ENCODE peak calls at places on chromosome 7, in six cellular contexts. S, Z, X, Y, P and D are unnamed samples.

GRCh38 chr7:28017372-28017771 is 163.2 kb downstream of the JAZF1 start:
- DNase-seq in S (no peak), Z (peak; percentile 42), X (no peak), Y (no peak), P (no peak), D (no peak)

GRCh38 chr7:4097001-4097609 is 585.0 kb upstream of the FOXK1 start:
- DNase-seq in S (no peak), Z (no peak), X (no peak), Y (no peak), P (no peak), D (no peak)

GRCh38 chr7:139876622-139877283 is 47.7 kb downstream of the TBXAS1 start:
- DNase-seq in S (no peak), Z (no peak), X (no peak), Y (no peak), P (no peak), D (no peak)

GRCh38 chr7:90596745-90597526 is 815 bp downstream of the CDK14 start:
- DNase-seq in S (no peak), Z (peak; percentile 60), X (peak; percentile 40), Y (peak; percentile 63), P (no peak), D (no peak)

GRCh38 chr7:3408814-3409595 is 108.0 kb downstream of the SDK1 start:
- DNase-seq in S (no peak), Z (no peak), X (no peak), Y (no peak), P (no peak), D (no peak)

GRCh38 chr7:30708983-30709382 is 26.7 kb upstream of the CRHR2 start:
- DNase-seq in S (no peak), Z (no peak), X (no peak), Y (peak; percentile 54), P (no peak), D (no peak)

GRCh38 chr7:158809596-158809995 is 19.7 kb downstream of the ESYT2 start:
- DNase-seq in S (no peak), Z (no peak), X (no peak), Y (peak; percentile 81), P (no peak), D (no peak)

GRCh38 chr7:6392712-6393666 is 54.8 kb downstream of the DAGLB start:
- DNase-seq in S (peak; percentile 81), Z (peak; percentile 77), X (peak; percentile 56), Y (peak; percentile 62), P (peak; percentile 99), D (no peak)

GRCh38 chr7:593324-594115 is 73.9 kb upstream of the PDGFA start:
- DNase-seq in S (no peak), Z (no peak), X (peak; percentile 47), Y (peak; percentile 94), P (no peak), D (no peak)

GRCh38 chr7:116902811-116903210 is 40.4 kb downstream of the CAPZA2 start:
- DNase-seq in S (no peak), Z (no peak), X (no peak), Y (no peak), P (no peak), D (no peak)

GRCh38 chr7:110839866-110840265 is 251.1 kb upstream of the LRRN3 start:
- DNase-seq in S (peak; percentile 32), Z (peak; percentile 25), X (no peak), Y (peak; percentile 6), P (peak; percentile 49), D (peak; percentile 33)

GRCh38 chr7:97043281-97043680 is 18.6 kb upstream of the DLX5 start:
- DNase-seq in S (no peak), Z (no peak), X (no peak), Y (no peak), P (no peak), D (no peak)

GRCh38 chr7:127620406-127621233 is 2.7 kb upstream of the PAX4 start:
- DNase-seq in S (peak; percentile 33), Z (no peak), X (no peak), Y (peak; percentile 45), P (no peak), D (no peak)

GRCh38 chr7:4951903-4952636 is 6.9 kb downstream of the MMD2 start:
- DNase-seq in S (no peak), Z (peak; percentile 10), X (peak; percentile 13), Y (peak; percentile 72), P (peak; percentile 40), D (no peak)

GRCh38 chr7:36287371-36288241 is 102.1 kb upstream of the ANLN start:
- DNase-seq in S (peak; percentile 57), Z (no peak), X (no peak), Y (peak; percentile 54), P (no peak), D (peak; percentile 91)

GRCh38 chr7:157009778-157010587 is 480 bp downstream of the MNX1 start:
- DNase-seq in S (no peak), Z (no peak), X (no peak), Y (no peak), P (no peak), D (no peak)

GRCh38 chr7:137731436-137731835 is 115.3 kb downstream of the DGKI start:
- DNase-seq in S (no peak), Z (no peak), X (no peak), Y (no peak), P (no peak), D (no peak)

GRCh38 chr7:110766874-110767273 is 324.1 kb upstream of the LRRN3 start:
- DNase-seq in S (no peak), Z (peak; percentile 35), X (no peak), Y (no peak), P (no peak), D (no peak)

GRCh38 chr7:93238748-93239147 is 6.6 kb downstream of the VPS50 start:
- DNase-seq in S (no peak), Z (no peak), X (no peak), Y (no peak), P (no peak), D (no peak)

GRCh38 chr7:56474271-56474670 is 358.1 kb upstream of the NUPR2 start:
- DNase-seq in S (no peak), Z (no peak), X (no peak), Y (no peak), P (no peak), D (no peak)

DNA sequence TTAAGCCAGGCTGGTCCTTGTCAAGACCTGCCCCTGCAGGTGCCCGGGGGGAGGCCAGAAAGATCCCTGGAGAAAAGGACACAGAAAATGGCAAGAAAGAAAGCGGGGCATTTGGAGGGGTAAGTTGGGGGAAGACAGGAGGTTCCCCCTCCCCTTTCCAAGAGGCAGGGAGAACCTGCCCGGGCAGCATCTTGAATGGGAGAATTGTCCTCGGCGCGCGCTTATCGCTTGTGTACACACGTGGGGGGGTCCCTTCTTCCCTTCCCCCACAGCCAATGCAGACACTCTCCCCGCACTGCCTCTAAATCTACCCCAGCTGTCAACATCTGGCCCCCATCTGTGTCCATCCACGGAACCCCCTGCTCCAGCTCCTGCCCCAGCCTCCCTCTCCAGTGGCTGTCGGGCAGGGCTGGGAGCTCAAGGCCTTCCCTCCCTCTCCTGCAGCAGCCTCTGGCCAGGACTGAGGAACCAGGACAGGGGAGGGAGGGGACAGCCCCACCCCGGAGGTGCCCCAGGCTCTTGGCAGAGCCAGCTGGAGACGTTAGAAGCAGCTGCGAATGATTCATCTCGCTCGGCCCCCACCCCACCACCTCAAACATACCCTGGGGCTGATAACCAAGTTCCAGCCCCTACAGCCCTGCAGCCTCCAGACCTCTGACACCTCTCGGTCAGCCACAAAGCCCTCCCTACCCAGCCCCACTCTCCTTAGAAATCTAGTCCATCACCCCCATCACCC is 25.3 kb downstream of the EPHB4 start:
- DNase-seq in S (peak; percentile 89), Z (peak; percentile 41), X (no peak), Y (peak; percentile 97), P (peak; percentile 97), D (peak; percentile 66)
- TF ChIP-seq MYC in S (no peak), Z (no peak), X (no peak), Y (peak; percentile 39), P (no peak), D (peak; percentile 54)

GRCh38 chr7:136530831-136531230 is 337.6 kb upstream of the CHRM2 start:
- DNase-seq in S (no peak), Z (no peak), X (no peak), Y (no peak), P (no peak), D (no peak)
- TF ChIP-seq MYC in S (no peak), Z (no peak), X (no peak), Y (no peak), P (no peak), D (no peak)

DNA sequence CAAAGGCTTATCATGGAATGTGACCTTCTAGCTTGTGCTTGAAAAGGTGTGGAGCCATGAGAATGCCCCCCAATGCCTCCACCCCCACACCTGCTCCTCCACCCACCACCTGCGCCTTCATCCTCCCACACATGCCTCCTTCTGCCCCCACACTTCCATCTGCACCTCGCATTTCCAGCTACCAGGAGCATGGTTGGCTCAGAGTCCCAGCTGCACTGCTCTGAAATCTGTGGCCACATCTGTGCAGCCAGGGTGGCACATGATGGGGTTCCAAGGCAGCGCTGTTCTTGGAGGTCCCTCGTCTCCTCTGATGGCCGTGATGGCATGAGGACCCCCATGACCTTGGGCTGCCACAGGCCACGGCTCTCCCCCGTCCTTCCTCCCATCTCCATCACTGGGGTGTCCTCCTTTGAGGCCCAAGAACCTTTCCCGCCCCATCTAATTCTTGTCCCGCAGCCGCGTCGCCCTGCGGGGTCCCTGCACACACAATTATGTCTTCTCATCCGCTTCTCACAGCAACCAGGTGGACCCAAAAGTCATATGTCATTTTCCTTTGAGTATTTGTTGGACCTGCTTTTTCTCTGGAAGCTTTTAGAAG is 40.6 kb upstream of the CNPY1 start:
- DNase-seq in S (no peak), Z (no peak), X (no peak), Y (no peak), P (no peak), D (no peak)
- TF ChIP-seq MYC in S (no peak), Z (no peak), X (no peak), Y (no peak), P (no peak), D (no peak)

GRCh38 chr7:38902443-38902842 is 6.5 kb downstream of the VPS41 start:
- DNase-seq in S (no peak), Z (no peak), X (no peak), Y (no peak), P (no peak), D (no peak)

GRCh38 chr7:38907066-38907465 is 1.9 kb downstream of the VPS41 start:
- DNase-seq in S (no peak), Z (no peak), X (no peak), Y (peak; percentile 38), P (no peak), D (no peak)

GRCh38 chr7:38908759-38909335 is at the start of gene VPS41:
- DNase-seq in S (peak; percentile 75), Z (peak; percentile 75), X (peak; percentile 51), Y (peak; percentile 80), P (peak; percentile 84), D (peak; percentile 76)

GRCh38 chr7:38903057-38903456 is 5.9 kb downstream of the VPS41 start:
- DNase-seq in S (no peak), Z (no peak), X (no peak), Y (no peak), P (no peak), D (no peak)

DNA sequence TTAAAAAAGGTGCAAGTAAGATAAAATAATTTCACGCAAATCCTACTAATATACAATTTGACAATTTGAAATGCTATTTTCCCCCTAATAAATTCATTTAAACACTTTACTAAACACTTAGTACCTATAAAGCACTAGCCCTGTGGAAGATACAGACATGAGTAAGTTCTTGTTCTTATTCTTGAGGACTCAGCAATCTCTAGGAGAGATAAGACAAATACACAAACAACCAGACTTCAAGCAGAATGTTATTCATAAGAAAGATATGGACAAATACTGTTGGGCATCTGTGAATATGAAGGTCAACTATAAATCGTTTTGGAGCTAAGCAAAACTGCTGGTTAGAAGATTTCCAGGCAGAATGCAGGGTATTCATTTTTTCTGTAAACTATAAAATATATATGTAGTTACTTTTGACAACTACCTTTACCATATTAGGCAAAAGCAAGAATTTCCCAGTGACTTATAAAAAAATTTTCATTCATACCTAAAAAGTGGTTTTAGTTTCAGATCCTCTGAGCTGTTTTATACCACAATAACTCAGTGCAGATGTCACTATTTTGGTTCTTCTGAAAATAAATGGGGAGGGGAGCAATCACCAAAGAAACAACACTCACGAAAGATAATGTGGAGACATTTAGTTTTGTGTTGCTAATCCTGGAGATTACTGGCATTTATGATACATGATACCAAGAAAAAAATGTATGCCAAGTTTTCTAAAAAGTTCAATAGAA is 3.8 kb downstream of the VPS41 start:
- DNase-seq in S (no peak), Z (no peak), X (no peak), Y (no peak), P (no peak), D (no peak)
- TF ChIP-seq MYC in S (no peak), Z (no peak), X (no peak), Y (no peak), P (no peak), D (no peak)